ENCODE peak calls at places on chromosome X, in eight cellular contexts. C, H, X, D, J, M, O and S are unnamed samples.

GRCh38 chrX:42567268-42567667 is 210.7 kb downstream of the PPP1R2C start:
- DNase-seq in C (no peak), H (no peak), X (peak; percentile 27), D (no peak), J (no peak), M (no peak), O (no peak), S (no peak)

GRCh38 chrX:53263597-53264094 is 17.7 kb downstream of the IQSEC2 start:
- DNase-seq in C (no peak), H (peak; percentile 88), X (peak; percentile 55), D (no peak), J (peak; percentile 38), M (no peak), O (no peak), S (no peak)

GRCh38 chrX:21698274-21698673 is 40.1 kb upstream of the KLHL34 start:
- DNase-seq in C (no peak), H (no peak), X (no peak), D (no peak), J (no peak), M (no peak), O (no peak), S (no peak)

GRCh38 chrX:41737065-41737464 is 13.1 kb downstream of the GPR82 start:
- DNase-seq in C (no peak), H (no peak), X (no peak), D (no peak), J (peak; percentile 66), M (no peak), O (no peak), S (peak; percentile 82)

GRCh38 chrX:45699158-45699557 is 498.5 kb upstream of the DIPK2B start:
- DNase-seq in C (no peak), H (peak; percentile 94), X (no peak), D (no peak), J (no peak), M (no peak), O (no peak), S (no peak)

GRCh38 chrX:12999422-12999821 is 24.5 kb downstream of the TMSB4X start:
- DNase-seq in C (no peak), H (no peak), X (no peak), D (peak; percentile 77), J (no peak), M (no peak), O (no peak), S (peak; percentile 75)

GRCh38 chrX:107102980-107103379 is 15.6 kb downstream of the RBM41 start:
- DNase-seq in C (no peak), H (peak; percentile 25), X (peak; percentile 1), D (no peak), J (no peak), M (no peak), O (no peak), S (no peak)

GRCh38 chrX:54825716-54826428 is 18.3 kb downstream of the MAGED2 start:
- DNase-seq in C (no peak), H (peak; percentile 36), X (peak; percentile 30), D (no peak), J (no peak), M (no peak), O (no peak), S (no peak)

GRCh38 chrX:16664626-16665025 is 14.7 kb downstream of the S100G start:
- DNase-seq in C (no peak), H (no peak), X (peak; percentile 11), D (no peak), J (no peak), M (no peak), O (no peak), S (no peak)

GRCh38 chrX:34716322-34716721 is 59.2 kb upstream of the TMEM47 start:
- DNase-seq in C (no peak), H (peak; percentile 2), X (no peak), D (no peak), J (no peak), M (no peak), O (no peak), S (no peak)

GRCh38 chrX:16096131-16096530 is 27.2 kb upstream of the GRPR start:
- DNase-seq in C (no peak), H (no peak), X (peak; percentile 21), D (no peak), J (no peak), M (no peak), O (no peak), S (no peak)

GRCh38 chrX:119887721-119888425 is 7.8 kb upstream of the AKAP14 start:
- DNase-seq in C (peak; percentile 68), H (peak; percentile 52), X (peak; percentile 85), D (no peak), J (peak; percentile 60), M (peak; percentile 54), O (peak; percentile 63), S (no peak)

GRCh38 chrX:68895339-68896250 is 66.8 kb downstream of the EFNB1 start:
- DNase-seq in C (no peak), H (peak; percentile 29), X (peak; percentile 53), D (no peak), J (no peak), M (peak; percentile 59), O (no peak), S (no peak)

GRCh38 chrX:47563801-47564315 is 2.9 kb downstream of the ARAF start:
- DNase-seq in C (no peak), H (peak; percentile 69), X (no peak), D (no peak), J (no peak), M (no peak), O (no peak), S (no peak)

GRCh38 chrX:76148011-76148665 is 24.7 kb upstream of the PBDC1 start:
- DNase-seq in C (no peak), H (peak; percentile 51), X (peak; percentile 21), D (peak; percentile 12), J (peak; percentile 15), M (no peak), O (no peak), S (no peak)

GRCh38 chrX:38800981-38801845 is at the start of gene MID1IP1:
- DNase-seq in C (peak; percentile 90), H (peak; percentile 90), X (peak; percentile 97), D (peak; percentile 92), J (peak; percentile 90), M (peak; percentile 88), O (peak; percentile 72), S (peak; percentile 84)

GRCh38 chrX:70134116-70134477 is 850 bp downstream of the IGBP1 start:
- DNase-seq in C (no peak), H (peak; percentile 9), X (peak; percentile 70), D (no peak), J (no peak), M (no peak), O (no peak), S (peak; percentile 1)

GRCh38 chrX:115642895-115643530 is 82.0 kb downstream of the PLS3 start:
- DNase-seq in C (no peak), H (peak; percentile 84), X (peak; percentile 28), D (peak; percentile 15), J (peak; percentile 35), M (peak; percentile 36), O (peak; percentile 9), S (peak; percentile 30)

GRCh38 chrX:30762754-30763153 is 109.5 kb downstream of the GK start:
- DNase-seq in C (no peak), H (no peak), X (no peak), D (no peak), J (no peak), M (no peak), O (no peak), S (no peak)

GRCh38 chrX:130715299-130715698 is 187.7 kb downstream of the ENOX2 start:
- DNase-seq in C (no peak), H (peak; percentile 4), X (no peak), D (no peak), J (no peak), M (no peak), O (peak; percentile 1), S (no peak)

GRCh38 chrX:123797543-123798447 is 62.1 kb upstream of the XIAP start:
- DNase-seq in C (no peak), H (no peak), X (no peak), D (no peak), J (no peak), M (no peak), O (no peak), S (no peak)

GRCh38 chrX:113384628-113385027 is 544.0 kb upstream of the AMOT start:
- DNase-seq in C (no peak), H (peak; percentile 91), X (no peak), D (no peak), J (no peak), M (no peak), O (no peak), S (no peak)

GRCh38 chrX:12548746-12549145 is 242.5 kb upstream of the PRPS2 start:
- DNase-seq in C (no peak), H (peak; percentile 25), X (peak; percentile 48), D (peak; percentile 47), J (peak; percentile 4), M (no peak), O (peak; percentile 5), S (peak; percentile 17)

GRCh38 chrX:84044051-84044450 is 143.9 kb downstream of the RPS6KA6 start:
- DNase-seq in C (no peak), H (no peak), X (peak; percentile 16), D (no peak), J (no peak), M (no peak), O (no peak), S (no peak)

GRCh38 chrX:150456466-150456865 is 93.3 kb downstream of the MAMLD1 start:
- DNase-seq in C (no peak), H (no peak), X (no peak), D (no peak), J (no peak), M (no peak), O (no peak), S (no peak)

GRCh38 chrX:77597090-77597489 is 149.9 kb downstream of the FGF16 start:
- DNase-seq in C (no peak), H (peak; percentile 57), X (peak; percentile 10), D (no peak), J (no peak), M (no peak), O (no peak), S (no peak)

GRCh38 chrX:38732866-38733265 is 68.4 kb upstream of the MID1IP1 start:
- DNase-seq in C (no peak), H (no peak), X (no peak), D (no peak), J (no peak), M (no peak), O (no peak), S (no peak)

GRCh38 chrX:632391-633042 is 1.9 kb downstream of the SHOX start:
- DNase-seq in C (no peak), H (no peak), X (peak; percentile 48), D (no peak), J (no peak), M (no peak), O (no peak), S (no peak)

GRCh38 chrX:276588-277171 is 4.5 kb upstream of the PLCXD1 start:
- DNase-seq in C (no peak), H (peak; percentile 72), X (no peak), D (no peak), J (peak; percentile 31), M (peak; percentile 67), O (peak; percentile 56), S (no peak)

GRCh38 chrX:68183612-68184214 is 249.6 kb downstream of the OPHN1 start:
- DNase-seq in C (no peak), H (peak; percentile 57), X (peak; percentile 40), D (peak; percentile 3), J (peak; percentile 4), M (no peak), O (no peak), S (peak; percentile 20)

GRCh38 chrX:109889289-109890006 is 113.5 kb upstream of the TMEM164 start:
- DNase-seq in C (no peak), H (peak; percentile 42), X (peak; percentile 15), D (no peak), J (peak; percentile 86), M (no peak), O (no peak), S (no peak)

GRCh38 chrX:155071694-155072215 is 447 bp downstream of the BRCC3 start:
- DNase-seq in C (peak; percentile 32), H (peak; percentile 8), X (peak; percentile 21), D (peak; percentile 13), J (peak; percentile 31), M (no peak), O (no peak), S (no peak)

GRCh38 chrX:153319295-153319694 is 2.3 kb downstream of the PNMA6F start:
- DNase-seq in C (no peak), H (no peak), X (no peak), D (no peak), J (no peak), M (no peak), O (no peak), S (no peak)

GRCh38 chrX:88425739-88426138 is 321.3 kb upstream of the CPXCR1 start:
- DNase-seq in C (no peak), H (peak; percentile 0), X (peak; percentile 3), D (no peak), J (no peak), M (no peak), O (no peak), S (no peak)